ENCODE peak calls at places on chromosomes 6 and 20, in eight cellular contexts. I, L, Y, Q, H, P, D and G are unnamed samples.

GRCh38 chr20:845967-846893 is 12.7 kb downstream of the FAM110A start:
- DNase-seq in H (no peak), L (no peak), Y (no peak), I (peak; percentile 22), P (no peak), D (no peak), Q (no peak), G (no peak)

GRCh38 chr6:89410231-89411018 is 1.6 kb downstream of the RRAGD start:
- DNase-seq in L (no peak), Y (no peak), D (no peak), I (no peak), P (peak; percentile 9), Q (no peak), H (no peak), G (no peak)

GRCh38 chr20:32352101-32352720 is 5.9 kb upstream of the ASXL1 start:
- DNase-seq in L (no peak), D (no peak), P (no peak), I (no peak), Q (no peak), H (no peak), Y (no peak), G (no peak)

GRCh38 chr20:62303327-62304226 is 780 bp downstream of the ADRM1 start:
- DNase-seq in P (peak; percentile 59), D (no peak), H (no peak), I (no peak), Y (no peak), L (no peak), Q (no peak), G (no peak)

GRCh38 chr6:105618247-105618646 is 215.4 kb upstream of the PREP start:
- DNase-seq in H (no peak), P (peak; percentile 56), Y (no peak), I (no peak), D (no peak), Q (no peak), L (no peak), G (no peak)

GRCh38 chr6:19301980-19302379 is 535.2 kb upstream of the ID4 start:
- DNase-seq in Q (no peak), L (no peak), I (no peak), H (no peak), P (peak; percentile 34), Y (no peak), D (no peak), G (peak; percentile 38)

GRCh38 chr6:160431231-160431630 is 83.1 kb downstream of the SLC22A3 start:
- DNase-seq in I (peak; percentile 53), D (no peak), Y (no peak), H (no peak), L (peak; percentile 82), P (peak; percentile 81), Q (no peak), G (peak; percentile 87)

GRCh38 chr6:9138856-9139426 is 703.6 kb upstream of the SLC35B3 start:
- DNase-seq in Y (no peak), D (no peak), I (no peak), H (no peak), L (no peak), Q (no peak), P (peak; percentile 54), G (no peak)

GRCh38 chr6:683742-684440 is 9.0 kb downstream of the EXOC2 start:
- DNase-seq in Q (no peak), Y (no peak), D (peak; percentile 56), P (peak; percentile 81), L (peak; percentile 79), H (no peak), I (no peak), G (peak; percentile 92)

GRCh38 chr20:48779435-48779834 is 48.4 kb downstream of the PREX1 start:
- DNase-seq in D (no peak), P (no peak), L (no peak), H (no peak), Y (no peak), Q (no peak), I (no peak), G (no peak)

GRCh38 chr20:40654876-40655275 is 34.2 kb downstream of the MAFB start:
- DNase-seq in Q (no peak), H (no peak), P (peak; percentile 2), L (no peak), Y (no peak), I (no peak), D (no peak), G (peak; percentile 12)

GRCh38 chr6:103122766-103123601 is 1729.5 kb downstream of the GRIK2 start:
- DNase-seq in L (no peak), I (no peak), H (no peak), Y (peak; percentile 69), Q (peak; percentile 60), D (peak; percentile 72), P (peak; percentile 25), G (peak; percentile 40)

GRCh38 chr6:155623450-155624178 is 168.0 kb upstream of the NOX3 start:
- DNase-seq in D (no peak), Q (no peak), H (no peak), L (no peak), I (no peak), P (no peak), Y (no peak), G (no peak)

GRCh38 chr6:17280138-17280537 is 1.0 kb upstream of the RBM24 start:
- DNase-seq in L (no peak), D (no peak), Q (no peak), H (no peak), P (peak; percentile 9), I (no peak), Y (no peak), G (no peak)
- H3K4me3 ChIP-seq in L (no peak overlapping the region), D (peak overlapping the region; percentile 95), Q (no peak overlapping the region), H (no peak overlapping the region), P (peak overlapping the region; percentile 91), I (peak overlapping the region; percentile 70), Y (no peak overlapping the region), G (peak overlapping the region; percentile 69)

GRCh38 chr6:165665384-165665672 is 2.3 kb upstream of the PDE10A start:
- DNase-seq in P (no peak), Y (no peak), H (no peak), Q (no peak), I (no peak), L (no peak), D (no peak), G (no peak)
- H3K27me3 ChIP-seq in P (peaks cover 42% of the 10 kb centered on the region), Y (no peaks in the 10 kb centered on the region), H (peaks cover 7% of the 10 kb centered on the region), Q (peaks cover 20% of the 10 kb centered on the region), I (no peaks in the 10 kb centered on the region), L (peaks cover 39% of the 10 kb centered on the region), D (peaks cover 3% of the 10 kb centered on the region), G (peaks cover 7% of the 10 kb centered on the region)

GRCh38 chr6:95576218-95576617 is 1.1 kb upstream of the MANEA start:
- DNase-seq in H (no peak), Q (no peak), Y (no peak), P (peak; percentile 10), D (no peak), L (no peak), I (no peak), G (no peak)

GRCh38 chr6:95576621-95577316 is 566 bp upstream of the MANEA start:
- DNase-seq in H (peak; percentile 22), P (peak; percentile 40), L (no peak), I (no peak), Q (no peak), D (no peak), Y (no peak), G (no peak)

GRCh38 chr6:95577317-95578105 is at the start of gene MANEA:
- DNase-seq in D (peak; percentile 82), H (peak; percentile 81), I (peak; percentile 86), Q (peak; percentile 86), L (peak; percentile 55), P (peak; percentile 90), Y (peak; percentile 57), G (peak; percentile 83)

GRCh38 chr6:95572098-95572497 is 5.2 kb upstream of the MANEA start:
- DNase-seq in Y (no peak), D (no peak), L (no peak), I (no peak), H (no peak), P (no peak), Q (no peak), G (no peak)

DNA sequence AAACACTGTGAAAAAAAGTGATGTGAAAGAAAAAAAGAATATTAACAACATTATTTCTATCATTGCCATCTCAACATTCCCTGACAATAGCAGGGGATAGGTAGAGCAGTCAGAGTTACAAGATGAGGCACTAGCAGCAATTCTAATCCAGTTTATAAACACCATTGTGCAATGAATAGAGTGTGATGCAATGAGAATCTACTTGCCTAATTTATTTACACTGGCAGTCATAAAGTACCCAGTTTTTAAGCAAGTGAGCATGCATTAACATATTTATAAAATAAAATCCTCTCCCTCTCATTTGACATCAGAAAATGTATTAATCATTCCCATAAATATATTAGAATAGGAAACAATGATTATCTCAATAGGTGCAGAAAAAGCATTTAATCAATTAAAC is 2.5 kb upstream of the MANEA start:
- DNase-seq in Q (no peak), P (peak; percentile 86), Y (no peak), D (no peak), H (no peak), L (peak; percentile 11), I (no peak), G (no peak)
- H3K4me3 ChIP-seq in Q (no peak overlapping the region), P (peak overlapping the region; percentile 91), Y (no peak overlapping the region), D (no peak overlapping the region), H (no peak overlapping the region), L (no peak overlapping the region), I (no peak overlapping the region), G (no peak overlapping the region)

GRCh38 chr6:11460001-11460668 is 77.4 kb upstream of the TMEM170B start:
- DNase-seq in H (no peak), D (no peak), P (no peak), I (no peak), L (no peak), Q (no peak), Y (no peak), G (peak; percentile 24)

GRCh38 chr6:11460837-11461661 is 76.5 kb upstream of the TMEM170B start:
- DNase-seq in H (no peak), Y (no peak), Q (no peak), D (no peak), L (no peak), P (peak; percentile 28), I (no peak), G (no peak)

GRCh38 chr6:11462742-11463414 is 74.7 kb upstream of the TMEM170B start:
- DNase-seq in I (no peak), H (no peak), Q (no peak), L (no peak), D (no peak), P (peak; percentile 86), Y (no peak), G (no peak)

GRCh38 chr6:11458509-11458908 is 79.0 kb upstream of the TMEM170B start:
- DNase-seq in L (no peak), I (no peak), Y (no peak), H (no peak), D (no peak), P (no peak), Q (no peak), G (no peak)

GRCh38 chr6:11459002-11459658 is 78.4 kb upstream of the TMEM170B start:
- DNase-seq in P (no peak), Q (no peak), L (no peak), D (no peak), I (no peak), H (no peak), Y (no peak), G (no peak)
- H3K27me3 ChIP-seq in P (no peaks in the 10 kb centered on the region), Q (no peaks in the 10 kb centered on the region), L (no peaks in the 10 kb centered on the region), D (no peaks in the 10 kb centered on the region), I (no peaks in the 10 kb centered on the region), H (no peaks in the 10 kb centered on the region), Y (no peaks in the 10 kb centered on the region), G (no peaks in the 10 kb centered on the region)

GRCh38 chr6:24358219-24358821 is 461 bp upstream of the DCDC2 start:
- DNase-seq in H (no peak), P (no peak), Q (no peak), D (no peak), I (no peak), Y (no peak), L (no peak), G (no peak)
- H3K4me3 ChIP-seq in H (peak overlapping the region; percentile 34), P (peak overlapping the region; percentile 52), Q (peak overlapping the region; percentile 49), D (no peak overlapping the region), I (no peak overlapping the region), Y (no peak overlapping the region), L (no peak overlapping the region), G (no peak overlapping the region)